ENCODE peak calls at places on chromosomes 4 and X, in five cellular contexts. One of them, this sample, is unnamed.

GRCh38 chrX:110402091-110402854 is 43.6 kb downstream of the RTL9 start:
- DNase-seq in CD8-positive, alpha-beta memory T cell: no peak
- DNase-seq in caudate nucleus: no peak
- DNase-seq in cardiac muscle cell: peak; percentile 62
- DNase-seq in IMR-90: peak; percentile 74
- DNase-seq in this sample: peak; percentile 65

GRCh38 chr4:25528391-25528790 is 127.3 kb upstream of the SLC34A2 start:
- DNase-seq in CD8-positive, alpha-beta memory T cell: no peak
- DNase-seq in caudate nucleus: no peak
- DNase-seq in cardiac muscle cell: no peak
- DNase-seq in IMR-90: no peak
- DNase-seq in this sample: no peak

GRCh38 chr4:25406081-25406692 is 29.1 kb downstream of the ANAPC4 start:
- DNase-seq in CD8-positive, alpha-beta memory T cell: no peak
- DNase-seq in caudate nucleus: no peak
- DNase-seq in cardiac muscle cell: peak; percentile 62
- DNase-seq in IMR-90: peak; percentile 77
- DNase-seq in this sample: peak; percentile 16

GRCh38 chr4:32135642-32136041 is 1415.5 kb downstream of the PCDH7 start:
- DNase-seq in CD8-positive, alpha-beta memory T cell: no peak
- DNase-seq in caudate nucleus: no peak
- DNase-seq in cardiac muscle cell: no peak
- DNase-seq in IMR-90: peak; percentile 4
- DNase-seq in this sample: peak; percentile 6

GRCh38 chrX:47093248-47093647 is 15.0 kb downstream of the RGN start:
- DNase-seq in CD8-positive, alpha-beta memory T cell: no peak
- DNase-seq in caudate nucleus: no peak
- DNase-seq in cardiac muscle cell: peak; percentile 53
- DNase-seq in IMR-90: peak; percentile 55
- DNase-seq in this sample: peak; percentile 1

GRCh38 chrX:51867626-51868025 is 25.8 kb upstream of the MAGED1 start:
- DNase-seq in CD8-positive, alpha-beta memory T cell: no peak
- DNase-seq in caudate nucleus: no peak
- DNase-seq in cardiac muscle cell: no peak
- DNase-seq in IMR-90: no peak
- DNase-seq in this sample: no peak

GRCh38 chr4:139800082-139800481 is 134.5 kb downstream of the MGST2 start:
- DNase-seq in CD8-positive, alpha-beta memory T cell: no peak
- DNase-seq in caudate nucleus: no peak
- DNase-seq in cardiac muscle cell: no peak
- DNase-seq in IMR-90: no peak
- DNase-seq in this sample: no peak

GRCh38 chrX:19991350-19991718 is 473 bp upstream of the BCLAF3 start:
- DNase-seq in CD8-positive, alpha-beta memory T cell: no peak
- DNase-seq in caudate nucleus: no peak
- DNase-seq in cardiac muscle cell: no peak
- DNase-seq in IMR-90: no peak
- DNase-seq in this sample: no peak

GRCh38 chr4:72529144-72529822 is 39.7 kb downstream of the ADAMTS3 start:
- DNase-seq in CD8-positive, alpha-beta memory T cell: no peak
- DNase-seq in caudate nucleus: no peak
- DNase-seq in cardiac muscle cell: no peak
- DNase-seq in IMR-90: no peak
- DNase-seq in this sample: no peak

GRCh38 chr4:141464366-141464765 is 172.0 kb upstream of the IL15 start:
- DNase-seq in CD8-positive, alpha-beta memory T cell: no peak
- DNase-seq in caudate nucleus: no peak
- DNase-seq in cardiac muscle cell: no peak
- DNase-seq in IMR-90: no peak
- DNase-seq in this sample: no peak

GRCh38 chr4:5774416-5775056 is 63.5 kb downstream of the EVC start:
- DNase-seq in CD8-positive, alpha-beta memory T cell: no peak
- DNase-seq in caudate nucleus: no peak
- DNase-seq in cardiac muscle cell: no peak
- DNase-seq in IMR-90: no peak
- DNase-seq in this sample: no peak

GRCh38 chrX:134364711-134365110 is 95.3 kb upstream of the HPRT1 start:
- DNase-seq in CD8-positive, alpha-beta memory T cell: no peak
- DNase-seq in caudate nucleus: no peak
- DNase-seq in cardiac muscle cell: no peak
- DNase-seq in IMR-90: peak; percentile 33
- DNase-seq in this sample: no peak

GRCh38 chr4:53858744-53859143 is 205.7 kb downstream of the CHIC2 start:
- DNase-seq in CD8-positive, alpha-beta memory T cell: no peak
- DNase-seq in caudate nucleus: no peak
- DNase-seq in cardiac muscle cell: no peak
- DNase-seq in IMR-90: no peak
- DNase-seq in this sample: no peak

GRCh38 chr4:108433832-108434231 is 186.5 kb upstream of the RPL34 start:
- DNase-seq in CD8-positive, alpha-beta memory T cell: peak; percentile 76
- DNase-seq in caudate nucleus: no peak
- DNase-seq in cardiac muscle cell: no peak
- DNase-seq in IMR-90: peak; percentile 93
- DNase-seq in this sample: peak; percentile 89

DNA sequence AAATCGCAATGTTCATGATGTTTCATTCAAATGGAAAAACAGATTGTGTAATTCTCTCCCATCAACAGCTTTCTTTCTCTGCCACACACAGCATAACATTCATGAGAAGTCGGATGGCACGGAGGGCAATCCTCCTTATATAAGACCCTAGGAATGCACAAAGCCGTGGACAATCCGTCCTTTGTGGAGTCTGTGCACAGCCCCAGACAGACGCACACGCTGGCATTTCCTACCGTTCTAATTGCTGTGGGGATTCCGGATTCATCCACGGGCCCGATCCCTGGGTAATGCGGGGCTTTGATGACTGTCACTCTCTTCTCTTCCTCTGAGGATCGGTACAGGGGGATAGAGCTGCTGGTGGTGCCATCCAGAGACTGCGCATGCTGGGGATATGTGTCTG is 121.9 kb upstream of the PDLIM3 start:
- DNase-seq in CD8-positive, alpha-beta memory T cell: no peak
- DNase-seq in caudate nucleus: no peak
- DNase-seq in cardiac muscle cell: no peak
- DNase-seq in IMR-90: no peak
- DNase-seq in this sample: no peak
- H3K27ac ChIP-seq in CD8-positive, alpha-beta memory T cell: no peak overlapping the region
- H3K27ac ChIP-seq in caudate nucleus: peak overlapping the region; percentile 58
- H3K27ac ChIP-seq in cardiac muscle cell: peak overlapping the region; percentile 21
- H3K27ac ChIP-seq in IMR-90: no peak overlapping the region
- H3K27ac ChIP-seq in this sample: no peak overlapping the region

GRCh38 chrX:4936315-4936714 is 1222.9 kb upstream of the PRKX start:
- DNase-seq in CD8-positive, alpha-beta memory T cell: no peak
- DNase-seq in caudate nucleus: no peak
- DNase-seq in cardiac muscle cell: no peak
- DNase-seq in IMR-90: no peak
- DNase-seq in this sample: no peak

GRCh38 chrX:4932790-4933189 is 1219.3 kb upstream of the PRKX start:
- DNase-seq in CD8-positive, alpha-beta memory T cell: no peak
- DNase-seq in caudate nucleus: no peak
- DNase-seq in cardiac muscle cell: no peak
- DNase-seq in IMR-90: no peak
- DNase-seq in this sample: peak; percentile 54

GRCh38 chrX:4935846-4936245 is 1222.4 kb upstream of the PRKX start:
- DNase-seq in CD8-positive, alpha-beta memory T cell: no peak
- DNase-seq in caudate nucleus: peak; percentile 0
- DNase-seq in cardiac muscle cell: no peak
- DNase-seq in IMR-90: no peak
- DNase-seq in this sample: no peak

GRCh38 chrX:4935387-4935786 is 1221.9 kb upstream of the PRKX start:
- DNase-seq in CD8-positive, alpha-beta memory T cell: no peak
- DNase-seq in caudate nucleus: no peak
- DNase-seq in cardiac muscle cell: no peak
- DNase-seq in IMR-90: no peak
- DNase-seq in this sample: no peak
- H3K27ac ChIP-seq in CD8-positive, alpha-beta memory T cell: no peak overlapping the region
- H3K27ac ChIP-seq in caudate nucleus: no peak overlapping the region
- H3K27ac ChIP-seq in cardiac muscle cell: no peak overlapping the region
- H3K27ac ChIP-seq in IMR-90: no peak overlapping the region
- H3K27ac ChIP-seq in this sample: no peak overlapping the region

DNA sequence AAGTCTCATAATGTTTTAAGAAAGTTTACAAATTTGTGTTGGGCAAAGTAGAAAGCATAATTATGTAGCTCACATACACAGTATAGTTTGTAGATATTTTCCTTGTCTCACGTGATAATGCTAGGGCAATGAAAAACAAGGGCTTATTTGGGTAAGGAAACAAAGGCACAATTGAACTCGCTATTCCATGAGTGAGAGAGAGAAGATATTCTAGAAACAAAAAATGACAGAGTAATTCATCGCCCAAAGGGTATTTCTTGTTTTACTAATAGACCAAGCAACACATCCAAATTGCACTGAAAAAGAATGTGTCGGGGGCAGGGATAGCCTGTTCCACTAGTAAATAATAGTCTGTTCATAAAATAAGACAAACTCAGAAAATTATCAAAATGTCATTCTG is 3.6 kb upstream of the ASB11 start:
- DNase-seq in CD8-positive, alpha-beta memory T cell: no peak
- DNase-seq in caudate nucleus: no peak
- DNase-seq in cardiac muscle cell: no peak
- DNase-seq in IMR-90: no peak
- DNase-seq in this sample: no peak
- H3K27ac ChIP-seq in CD8-positive, alpha-beta memory T cell: no peak overlapping the region
- H3K27ac ChIP-seq in caudate nucleus: peak overlapping the region; percentile 83
- H3K27ac ChIP-seq in cardiac muscle cell: no peak overlapping the region
- H3K27ac ChIP-seq in IMR-90: no peak overlapping the region
- H3K27ac ChIP-seq in this sample: no peak overlapping the region

DNA sequence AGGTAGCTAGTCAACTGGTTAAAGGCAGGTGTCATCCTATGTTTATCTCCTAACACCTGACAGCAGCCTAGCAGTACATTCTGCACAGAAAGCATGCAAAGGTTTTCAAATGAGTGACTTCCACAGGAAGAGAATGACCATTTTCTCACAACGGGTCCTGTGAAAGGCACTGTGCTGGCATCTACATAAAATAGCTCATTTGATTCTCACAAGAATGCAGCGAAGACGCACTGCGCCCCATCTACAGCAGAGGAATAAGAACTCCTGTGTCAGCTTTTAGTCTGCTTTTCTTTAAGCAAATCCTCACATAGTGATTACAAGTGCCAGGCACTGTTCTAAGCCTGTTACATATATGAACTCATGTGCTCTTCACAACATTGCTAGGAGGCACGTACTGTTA is 62.5 kb downstream of the AFAP1 start:
- DNase-seq in CD8-positive, alpha-beta memory T cell: no peak
- DNase-seq in caudate nucleus: no peak
- DNase-seq in cardiac muscle cell: no peak
- DNase-seq in IMR-90: no peak
- DNase-seq in this sample: no peak
- H3K27ac ChIP-seq in CD8-positive, alpha-beta memory T cell: no peak overlapping the region
- H3K27ac ChIP-seq in caudate nucleus: no peak overlapping the region
- H3K27ac ChIP-seq in cardiac muscle cell: peak overlapping the region; percentile 52
- H3K27ac ChIP-seq in IMR-90: no peak overlapping the region
- H3K27ac ChIP-seq in this sample: peak overlapping the region; percentile 58

DNA sequence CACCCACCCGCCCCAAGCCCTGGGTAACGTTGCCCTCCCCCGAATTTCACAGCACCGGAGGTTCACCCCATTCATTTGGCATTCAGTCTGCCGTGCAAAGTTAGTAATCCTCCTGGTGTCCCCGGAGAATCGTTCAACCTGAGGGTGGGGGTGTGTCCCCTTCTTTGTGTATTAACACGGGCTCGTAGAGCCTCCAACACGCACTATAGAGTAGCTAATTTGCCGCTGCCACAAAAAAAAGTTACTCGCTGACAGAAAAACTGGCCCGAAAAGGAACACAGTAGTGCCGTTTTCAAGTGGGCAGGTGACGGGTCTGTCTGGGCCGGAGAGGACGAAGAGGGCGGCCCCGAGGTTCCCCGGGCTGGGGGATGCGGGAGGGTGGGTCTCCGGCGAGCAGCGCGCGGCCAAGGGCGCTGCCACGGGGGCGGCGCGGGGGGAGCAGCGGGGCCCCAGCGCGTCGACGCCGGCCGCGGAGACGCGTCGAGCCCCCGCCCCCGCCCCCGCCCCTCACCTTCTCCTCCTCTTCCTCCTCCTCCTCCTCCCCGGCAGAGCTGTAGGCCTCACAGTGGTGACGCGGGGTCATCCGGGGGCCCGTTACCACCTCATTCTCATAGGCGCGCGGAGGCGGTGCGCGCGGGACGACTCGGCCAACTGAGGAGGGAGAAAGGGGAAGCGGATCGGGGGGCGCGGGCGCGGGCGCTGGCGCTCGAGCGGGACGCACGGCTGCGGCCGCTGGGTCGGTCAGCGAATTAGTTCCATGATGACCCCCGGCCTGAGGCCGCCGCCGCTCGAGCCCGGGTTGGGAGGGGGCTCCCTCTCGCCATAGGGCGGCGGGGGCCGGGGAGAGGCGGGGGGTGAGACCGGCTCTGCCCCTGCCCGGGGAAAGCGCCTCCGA is 581 bp downstream of the CCNI start:
- DNase-seq in CD8-positive, alpha-beta memory T cell: peak; percentile 83
- DNase-seq in caudate nucleus: peak; percentile 68
- DNase-seq in cardiac muscle cell: peak; percentile 79
- DNase-seq in IMR-90: peak; percentile 65
- DNase-seq in this sample: peak; percentile 62
- H3K27ac ChIP-seq in CD8-positive, alpha-beta memory T cell: peak overlapping the region; percentile 100
- H3K27ac ChIP-seq in caudate nucleus: peak overlapping the region; percentile 100
- H3K27ac ChIP-seq in cardiac muscle cell: peak overlapping the region; percentile 99
- H3K27ac ChIP-seq in IMR-90: peak overlapping the region; percentile 93
- H3K27ac ChIP-seq in this sample: peak overlapping the region; percentile 100

GRCh38 chr4:103449285-103449684 is 251.1 kb upstream of the CENPE start:
- DNase-seq in CD8-positive, alpha-beta memory T cell: no peak
- DNase-seq in caudate nucleus: no peak
- DNase-seq in cardiac muscle cell: no peak
- DNase-seq in IMR-90: no peak
- DNase-seq in this sample: no peak

GRCh38 chr4:103445377-103445776 is 247.2 kb upstream of the CENPE start:
- DNase-seq in CD8-positive, alpha-beta memory T cell: no peak
- DNase-seq in caudate nucleus: no peak
- DNase-seq in cardiac muscle cell: no peak
- DNase-seq in IMR-90: no peak
- DNase-seq in this sample: no peak

GRCh38 chr4:103450693-103451092 is 252.6 kb upstream of the CENPE start:
- DNase-seq in CD8-positive, alpha-beta memory T cell: no peak
- DNase-seq in caudate nucleus: no peak
- DNase-seq in cardiac muscle cell: no peak
- DNase-seq in IMR-90: no peak
- DNase-seq in this sample: no peak

DNA sequence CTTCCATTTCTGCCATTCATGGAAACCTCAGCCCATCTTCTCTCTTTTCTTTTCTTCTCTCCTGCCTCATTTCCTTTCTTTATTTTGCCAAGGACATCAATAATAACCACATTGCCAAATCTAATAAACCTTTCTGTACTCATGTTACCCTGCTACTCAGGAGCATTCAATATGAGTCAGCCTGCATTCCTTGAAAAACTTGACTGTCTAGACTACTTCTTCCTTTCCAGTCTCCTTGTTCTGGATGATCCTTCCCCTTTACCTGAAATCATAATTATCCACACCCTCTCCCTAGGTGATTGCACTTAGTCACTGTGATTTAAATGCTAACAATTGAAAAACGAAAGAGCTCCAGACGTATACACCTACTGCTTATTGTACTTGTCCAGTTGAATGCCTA is 253.2 kb upstream of the CENPE start:
- DNase-seq in CD8-positive, alpha-beta memory T cell: no peak
- DNase-seq in caudate nucleus: no peak
- DNase-seq in cardiac muscle cell: no peak
- DNase-seq in IMR-90: no peak
- DNase-seq in this sample: no peak
- H3K27ac ChIP-seq in CD8-positive, alpha-beta memory T cell: no peak overlapping the region
- H3K27ac ChIP-seq in caudate nucleus: no peak overlapping the region
- H3K27ac ChIP-seq in cardiac muscle cell: no peak overlapping the region
- H3K27ac ChIP-seq in IMR-90: no peak overlapping the region
- H3K27ac ChIP-seq in this sample: no peak overlapping the region

GRCh38 chrX:108437354-108437753 is 868 bp downstream of the COL4A6 start:
- DNase-seq in CD8-positive, alpha-beta memory T cell: no peak
- DNase-seq in caudate nucleus: no peak
- DNase-seq in cardiac muscle cell: no peak
- DNase-seq in IMR-90: no peak
- DNase-seq in this sample: no peak
- H3K27ac ChIP-seq in CD8-positive, alpha-beta memory T cell: no peak overlapping the region
- H3K27ac ChIP-seq in caudate nucleus: no peak overlapping the region
- H3K27ac ChIP-seq in cardiac muscle cell: no peak overlapping the region
- H3K27ac ChIP-seq in IMR-90: no peak overlapping the region
- H3K27ac ChIP-seq in this sample: no peak overlapping the region

This sample was measured in astrocyte.